ENCODE peak calls at places on chromosomes 2 and 18, in four cellular contexts. V, Z, R and K are unnamed samples.

GRCh38 chr2:20877944-20878343 is 55.0 kb upstream of the LDAH start:
- DNase-seq in R (no peak), V (no peak), Z (no peak), K (no peak)

GRCh38 chr18:59021500-59021899 is 118.2 kb upstream of the SEC11C start:
- DNase-seq in V (no peak), R (no peak), Z (no peak), K (no peak)

GRCh38 chr18:61706516-61706915 is 186.3 kb downstream of the RNF152 start:
- DNase-seq in V (no peak), Z (no peak), R (no peak), K (no peak)

GRCh38 chr2:76867854-76868253 is 654.3 kb downstream of the LRRTM4 start:
- DNase-seq in Z (no peak), R (no peak), V (no peak), K (no peak)

GRCh38 chr2:111958901-111959300 is 60.5 kb downstream of the MERTK start:
- DNase-seq in Z (no peak), V (no peak), R (no peak), K (no peak)

GRCh38 chr2:42562474-42563144 is 5.8 kb upstream of the MTA3 start:
- DNase-seq in V (no peak), Z (no peak), R (no peak), K (no peak)

GRCh38 chr2:207122914-207123744 is 42.6 kb downstream of the KLF7 start:
- DNase-seq in V (no peak), Z (no peak), R (no peak), K (no peak)

GRCh38 chr2:67596871-67597270 is 199.7 kb downstream of the ETAA1 start:
- DNase-seq in Z (no peak), V (no peak), R (no peak), K (no peak)

GRCh38 chr2:120474486-120474885 is 128.6 kb downstream of the INHBB start:
- DNase-seq in V (no peak), R (no peak), Z (no peak), K (no peak)

GRCh38 chr2:205494856-205495255 is 187.4 kb upstream of the NRP2 start:
- DNase-seq in R (no peak), Z (no peak), V (no peak), K (no peak)

GRCh38 chr18:60452424-60452823 is 79.8 kb upstream of the MC4R start:
- DNase-seq in R (no peak), V (no peak), Z (no peak), K (no peak)

GRCh38 chr2:237264480-237265219 is 149.3 kb downstream of the COL6A3 start:
- DNase-seq in Z (no peak), R (no peak), V (no peak), K (no peak)

GRCh38 chr2:237591021-237591370 is 462 bp upstream of the RAB17 start:
- DNase-seq in R (no peak), V (no peak), Z (no peak), K (no peak)

GRCh38 chr2:145431181-145431951 is 911.4 kb upstream of the ZEB2 start:
- DNase-seq in V (no peak), Z (no peak), R (no peak), K (no peak)

GRCh38 chr18:33212363-33212762 is 228.2 kb downstream of the CCDC178 start:
- DNase-seq in R (no peak), Z (no peak), V (no peak), K (no peak)

GRCh38 chr2:26970928-26971627 is 641 bp downstream of the MAPRE3 start:
- DNase-seq in V (no peak), Z (no peak), R (no peak), K (peak)

GRCh38 chr18:46299465-46300004 is 195.3 kb downstream of the HAUS1 start:
- DNase-seq in R (no peak), V (no peak), Z (no peak), K (no peak)